ENCODE peak calls at places on chromosomes 7 and 10, in ten cellular contexts. One of them, this sample, is unnamed.

GRCh38 chr10:120480065-120480600 is 23.1 kb downstream of the PLPP4 start:
- DNase-seq in epithelial cell of esophagus: no peak
- DNase-seq in testis: no peak
- DNase-seq in psoas muscle: no peak
- DNase-seq in colonic mucosa: no peak
- DNase-seq in A673: no peak
- DNase-seq in thyroid gland: no peak
- DNase-seq in adrenal gland: no peak
- DNase-seq in mammary epithelial cell: no peak
- DNase-seq in sigmoid colon: no peak
- DNase-seq in this sample: no peak

GRCh38 chr10:24822557-24822956 is 98.9 kb upstream of the ARHGAP21 start:
- DNase-seq in epithelial cell of esophagus: no peak
- DNase-seq in testis: no peak
- DNase-seq in psoas muscle: no peak
- DNase-seq in colonic mucosa: no peak
- DNase-seq in A673: no peak
- DNase-seq in thyroid gland: no peak
- DNase-seq in adrenal gland: no peak
- DNase-seq in mammary epithelial cell: no peak
- DNase-seq in sigmoid colon: no peak
- DNase-seq in this sample: no peak

GRCh38 chr10:77093126-77093525 is 544.5 kb downstream of the KCNMA1 start:
- DNase-seq in epithelial cell of esophagus: no peak
- DNase-seq in testis: no peak
- DNase-seq in psoas muscle: no peak
- DNase-seq in colonic mucosa: no peak
- DNase-seq in A673: no peak
- DNase-seq in thyroid gland: no peak
- DNase-seq in adrenal gland: no peak
- DNase-seq in mammary epithelial cell: no peak
- DNase-seq in sigmoid colon: no peak
- DNase-seq in this sample: no peak

GRCh38 chr7:154388999-154389398 is 336.8 kb downstream of the DPP6 start:
- DNase-seq in epithelial cell of esophagus: no peak
- DNase-seq in testis: no peak
- DNase-seq in psoas muscle: no peak
- DNase-seq in colonic mucosa: no peak
- DNase-seq in A673: no peak
- DNase-seq in thyroid gland: no peak
- DNase-seq in adrenal gland: no peak
- DNase-seq in mammary epithelial cell: no peak
- DNase-seq in sigmoid colon: no peak
- DNase-seq in this sample: no peak

GRCh38 chr10:132064771-132065437 is 842 bp upstream of the JAKMIP3 start:
- DNase-seq in epithelial cell of esophagus: no peak
- DNase-seq in testis: no peak
- DNase-seq in psoas muscle: no peak
- DNase-seq in colonic mucosa: no peak
- DNase-seq in A673: no peak
- DNase-seq in thyroid gland: no peak
- DNase-seq in adrenal gland: peak
- DNase-seq in mammary epithelial cell: no peak
- DNase-seq in sigmoid colon: no peak
- DNase-seq in this sample: no peak

GRCh38 chr7:131265227-131265626 is 62.4 kb upstream of the MKLN1 start:
- DNase-seq in epithelial cell of esophagus: no peak
- DNase-seq in testis: no peak
- DNase-seq in psoas muscle: no peak
- DNase-seq in colonic mucosa: no peak
- DNase-seq in A673: no peak
- DNase-seq in thyroid gland: no peak
- DNase-seq in adrenal gland: no peak
- DNase-seq in mammary epithelial cell: no peak
- DNase-seq in sigmoid colon: no peak
- DNase-seq in this sample: no peak

GRCh38 chr7:12759112-12759511 is 71.7 kb downstream of the ARL4A start:
- DNase-seq in epithelial cell of esophagus: no peak
- DNase-seq in testis: no peak
- DNase-seq in psoas muscle: no peak
- DNase-seq in colonic mucosa: no peak
- DNase-seq in A673: no peak
- DNase-seq in thyroid gland: no peak
- DNase-seq in adrenal gland: no peak
- DNase-seq in mammary epithelial cell: no peak
- DNase-seq in sigmoid colon: no peak
- DNase-seq in this sample: no peak

GRCh38 chr7:31261373-31261772 is 79.2 kb downstream of the NEUROD6 start:
- DNase-seq in epithelial cell of esophagus: no peak
- DNase-seq in testis: no peak
- DNase-seq in psoas muscle: no peak
- DNase-seq in colonic mucosa: no peak
- DNase-seq in A673: peak
- DNase-seq in thyroid gland: no peak
- DNase-seq in adrenal gland: no peak
- DNase-seq in mammary epithelial cell: no peak
- DNase-seq in sigmoid colon: no peak
- DNase-seq in this sample: no peak

GRCh38 chr7:23426876-23427275 is 43.4 kb downstream of the IGF2BP3 start:
- DNase-seq in epithelial cell of esophagus: no peak
- DNase-seq in testis: no peak
- DNase-seq in psoas muscle: no peak
- DNase-seq in colonic mucosa: no peak
- DNase-seq in A673: no peak
- DNase-seq in thyroid gland: no peak
- DNase-seq in adrenal gland: no peak
- DNase-seq in mammary epithelial cell: no peak
- DNase-seq in sigmoid colon: no peak
- DNase-seq in this sample: no peak

GRCh38 chr7:101688183-101688831 is 59.2 kb upstream of the MYL10 start:
- DNase-seq in epithelial cell of esophagus: peak
- DNase-seq in testis: peak
- DNase-seq in psoas muscle: peak
- DNase-seq in colonic mucosa: peak
- DNase-seq in A673: peak
- DNase-seq in thyroid gland: peak
- DNase-seq in adrenal gland: peak
- DNase-seq in mammary epithelial cell: peak
- DNase-seq in sigmoid colon: peak
- DNase-seq in this sample: no peak

GRCh38 chr7:138000081-138000701 is 1.7 kb downstream of the CREB3L2 start:
- DNase-seq in epithelial cell of esophagus: peak
- DNase-seq in testis: peak
- DNase-seq in psoas muscle: peak
- DNase-seq in colonic mucosa: peak
- DNase-seq in A673: peak
- DNase-seq in thyroid gland: peak
- DNase-seq in adrenal gland: peak
- DNase-seq in mammary epithelial cell: peak
- DNase-seq in sigmoid colon: peak
- DNase-seq in this sample: no peak

GRCh38 chr7:138002096-138002827 is 376 bp upstream of the CREB3L2 start:
- DNase-seq in epithelial cell of esophagus: peak
- DNase-seq in testis: peak
- DNase-seq in psoas muscle: peak
- DNase-seq in colonic mucosa: peak
- DNase-seq in A673: peak
- DNase-seq in thyroid gland: peak
- DNase-seq in adrenal gland: peak
- DNase-seq in mammary epithelial cell: peak
- DNase-seq in sigmoid colon: peak
- DNase-seq in this sample: peak

GRCh38 chr7:137998250-137998649 is 3.6 kb downstream of the CREB3L2 start:
- DNase-seq in epithelial cell of esophagus: peak
- DNase-seq in testis: no peak
- DNase-seq in psoas muscle: no peak
- DNase-seq in colonic mucosa: no peak
- DNase-seq in A673: no peak
- DNase-seq in thyroid gland: no peak
- DNase-seq in adrenal gland: no peak
- DNase-seq in mammary epithelial cell: no peak
- DNase-seq in sigmoid colon: no peak
- DNase-seq in this sample: no peak

GRCh38 chr7:138001529-138002095 is at the start of gene CREB3L2:
- DNase-seq in epithelial cell of esophagus: peak
- DNase-seq in testis: peak
- DNase-seq in psoas muscle: peak
- DNase-seq in colonic mucosa: peak
- DNase-seq in A673: peak
- DNase-seq in thyroid gland: peak
- DNase-seq in adrenal gland: peak
- DNase-seq in mammary epithelial cell: no peak
- DNase-seq in sigmoid colon: no peak
- DNase-seq in this sample: no peak

DNA sequence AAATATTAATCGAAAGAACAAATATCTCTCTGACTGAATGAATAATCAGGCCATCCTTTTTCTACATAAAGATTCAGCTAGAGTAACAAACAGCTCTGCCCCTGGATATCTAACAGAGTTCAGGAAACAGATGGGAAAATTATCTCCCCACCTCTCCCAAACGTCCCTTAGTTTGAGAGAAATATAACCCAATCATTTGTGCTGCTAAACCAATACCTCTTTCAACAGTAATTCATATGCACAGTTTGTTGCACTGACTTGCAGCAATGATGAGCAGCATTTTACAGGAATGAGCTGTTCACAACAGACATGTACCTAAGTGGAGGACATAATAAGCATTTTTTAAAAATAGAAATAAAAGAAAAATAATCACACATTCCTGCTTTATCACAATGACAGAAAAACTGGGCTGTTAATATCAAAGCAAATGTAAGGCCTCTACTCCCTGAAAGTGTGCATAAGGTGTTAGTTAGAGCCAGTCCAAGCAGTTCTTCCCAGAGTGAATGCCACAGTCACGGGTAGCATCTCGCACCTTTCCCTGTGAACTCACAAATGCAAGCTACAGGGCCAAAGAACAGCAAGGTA is 2.3 kb downstream of the CREB3L2 start:
- DNase-seq in epithelial cell of esophagus: peak
- DNase-seq in testis: no peak
- DNase-seq in psoas muscle: no peak
- DNase-seq in colonic mucosa: no peak
- DNase-seq in A673: no peak
- DNase-seq in thyroid gland: no peak
- DNase-seq in adrenal gland: no peak
- DNase-seq in mammary epithelial cell: peak
- DNase-seq in sigmoid colon: no peak
- DNase-seq in this sample: no peak
- H3K4me3 ChIP-seq in epithelial cell of esophagus: peak
- H3K4me3 ChIP-seq in testis: peak
- H3K4me3 ChIP-seq in psoas muscle: peak
- H3K4me3 ChIP-seq in colonic mucosa: peak
- H3K4me3 ChIP-seq in A673: peak
- H3K4me3 ChIP-seq in thyroid gland: no peak
- H3K4me3 ChIP-seq in adrenal gland: peak
- H3K4me3 ChIP-seq in mammary epithelial cell: peak
- H3K4me3 ChIP-seq in sigmoid colon: peak
- H3K4me3 ChIP-seq in this sample: peak

DNA sequence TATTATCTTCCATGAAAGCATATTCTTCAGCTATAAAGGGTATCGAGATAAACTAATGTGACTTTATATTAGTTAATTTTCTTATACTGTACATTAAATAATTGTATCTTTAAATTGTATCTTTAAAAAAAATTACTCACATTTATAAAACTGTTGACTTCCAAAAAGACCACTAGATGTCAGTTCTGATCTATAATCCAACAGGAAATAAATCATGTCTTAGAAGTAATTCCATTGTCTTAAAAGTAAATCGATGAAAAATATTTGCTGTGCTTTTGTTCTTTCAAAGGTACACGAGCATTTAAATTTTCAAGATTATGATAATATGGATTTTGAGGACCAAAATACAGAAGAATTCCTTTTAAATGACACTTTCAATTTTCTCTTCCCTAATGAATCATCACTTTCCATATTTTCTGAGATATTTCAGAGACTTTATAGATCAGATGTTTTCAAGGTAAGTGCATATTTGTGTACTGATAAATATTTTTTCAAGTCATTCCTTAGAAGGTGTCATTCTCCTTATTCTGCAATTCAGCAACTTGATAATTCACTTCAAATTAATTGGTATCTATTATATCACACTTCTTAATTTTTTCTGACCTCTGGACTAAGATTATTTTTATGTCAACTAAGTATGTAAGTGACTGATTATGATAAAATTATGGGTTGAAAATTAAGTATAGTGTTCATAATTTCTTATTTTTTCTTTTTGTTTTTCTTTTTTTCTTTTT is 138.5 kb downstream of the CPED1 start:
- DNase-seq in epithelial cell of esophagus: peak
- DNase-seq in testis: no peak
- DNase-seq in psoas muscle: no peak
- DNase-seq in colonic mucosa: no peak
- DNase-seq in A673: peak
- DNase-seq in thyroid gland: no peak
- DNase-seq in adrenal gland: no peak
- DNase-seq in mammary epithelial cell: no peak
- DNase-seq in sigmoid colon: no peak
- DNase-seq in this sample: peak
- TF ChIP-seq CTCF in epithelial cell of esophagus: no peak
- TF ChIP-seq CTCF in testis: no peak
- TF ChIP-seq CTCF in psoas muscle: no peak
- TF ChIP-seq CTCF in colonic mucosa: no peak
- TF ChIP-seq CTCF in A673: peak
- TF ChIP-seq CTCF in thyroid gland: no peak
- TF ChIP-seq CTCF in adrenal gland: no peak
- TF ChIP-seq CTCF in mammary epithelial cell: peak
- TF ChIP-seq CTCF in sigmoid colon: no peak
- TF ChIP-seq CTCF in this sample: no peak

DNA sequence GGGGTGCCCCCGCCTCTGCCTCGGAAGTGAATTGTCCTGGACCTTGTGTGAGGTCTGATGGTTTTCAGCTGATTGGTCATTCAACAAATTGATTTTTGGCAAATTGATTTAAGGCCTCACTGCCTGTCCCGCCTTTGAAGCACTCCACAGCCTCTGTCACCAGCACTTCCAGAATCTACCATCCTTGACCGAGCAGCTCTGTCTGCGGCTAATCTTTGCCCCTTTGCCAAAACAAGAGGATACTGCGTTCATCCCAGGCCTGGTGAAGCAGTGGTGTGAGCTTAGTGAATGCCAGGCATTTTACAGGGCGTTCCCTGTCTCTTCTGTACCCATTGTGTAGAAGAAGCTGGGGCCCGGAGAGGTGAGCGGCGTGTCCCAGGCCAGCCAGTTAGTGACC is 61.2 kb downstream of the C10orf105 start:
- DNase-seq in epithelial cell of esophagus: no peak
- DNase-seq in testis: no peak
- DNase-seq in psoas muscle: no peak
- DNase-seq in colonic mucosa: no peak
- DNase-seq in A673: no peak
- DNase-seq in thyroid gland: peak
- DNase-seq in adrenal gland: no peak
- DNase-seq in mammary epithelial cell: no peak
- DNase-seq in sigmoid colon: no peak
- DNase-seq in this sample: no peak
- H3K4me3 ChIP-seq in epithelial cell of esophagus: no peak
- H3K4me3 ChIP-seq in testis: no peak
- H3K4me3 ChIP-seq in psoas muscle: no peak
- H3K4me3 ChIP-seq in colonic mucosa: no peak
- H3K4me3 ChIP-seq in A673: no peak
- H3K4me3 ChIP-seq in thyroid gland: no peak
- H3K4me3 ChIP-seq in adrenal gland: no peak
- H3K4me3 ChIP-seq in mammary epithelial cell: no peak
- H3K4me3 ChIP-seq in sigmoid colon: no peak
- H3K4me3 ChIP-seq in this sample: no peak

GRCh38 chr7:136214356-136214755 is 237.2 kb upstream of the MTPN start:
- DNase-seq in epithelial cell of esophagus: no peak
- DNase-seq in testis: no peak
- DNase-seq in psoas muscle: no peak
- DNase-seq in colonic mucosa: no peak
- DNase-seq in A673: no peak
- DNase-seq in thyroid gland: no peak
- DNase-seq in adrenal gland: no peak
- DNase-seq in mammary epithelial cell: no peak
- DNase-seq in sigmoid colon: no peak
- DNase-seq in this sample: no peak
- TF ChIP-seq CTCF in epithelial cell of esophagus: no peak
- TF ChIP-seq CTCF in testis: no peak
- TF ChIP-seq CTCF in psoas muscle: no peak
- TF ChIP-seq CTCF in colonic mucosa: no peak
- TF ChIP-seq CTCF in A673: no peak
- TF ChIP-seq CTCF in thyroid gland: no peak
- TF ChIP-seq CTCF in adrenal gland: no peak
- TF ChIP-seq CTCF in mammary epithelial cell: no peak
- TF ChIP-seq CTCF in sigmoid colon: no peak
- TF ChIP-seq CTCF in this sample: peak

This sample was measured in epithelial cell of proximal tubule.